ENCODE peak calls at places on chromosome 22, in nine cellular contexts. One of them, this sample, is unnamed.

GRCh38 chr22:49230194-49230577 is 597.5 kb downstream of the BRD1 start:
- DNase-seq in upper lobe of right lung: no peak
- DNase-seq in breast epithelium: peak; percentile 28
- DNase-seq in IMR-90: no peak
- DNase-seq in cardiac muscle cell: no peak
- DNase-seq in suprapubic skin: peak; percentile 40
- DNase-seq in body of pancreas: no peak
- DNase-seq in fibroblast of lung: no peak
- DNase-seq in AG04450: no peak
- DNase-seq in this sample: no peak

GRCh38 chr22:20979243-20979809 is 2.8 kb upstream of the LZTR1 start:
- DNase-seq in AG04450: peak; percentile 30
- DNase-seq in fibroblast of lung: peak; percentile 84
- DNase-seq in breast epithelium: peak; percentile 77
- DNase-seq in suprapubic skin: no peak
- DNase-seq in body of pancreas: peak; percentile 69
- DNase-seq in IMR-90: peak; percentile 67
- DNase-seq in cardiac muscle cell: peak; percentile 93
- DNase-seq in upper lobe of right lung: peak; percentile 91
- DNase-seq in this sample: peak; percentile 76

GRCh38 chr22:36775589-36775965 is 342 bp downstream of the IFT27 start:
- DNase-seq in cardiac muscle cell: peak; percentile 27
- DNase-seq in body of pancreas: peak; percentile 53
- DNase-seq in breast epithelium: no peak
- DNase-seq in IMR-90: peak; percentile 5
- DNase-seq in suprapubic skin: peak; percentile 85
- DNase-seq in upper lobe of right lung: no peak
- DNase-seq in fibroblast of lung: peak; percentile 17
- DNase-seq in AG04450: no peak
- DNase-seq in this sample: no peak

GRCh38 chr22:22935546-22936157 is 48.0 kb downstream of the IGLL5 start:
- DNase-seq in breast epithelium: no peak
- DNase-seq in AG04450: no peak
- DNase-seq in upper lobe of right lung: no peak
- DNase-seq in fibroblast of lung: no peak
- DNase-seq in IMR-90: no peak
- DNase-seq in body of pancreas: no peak
- DNase-seq in cardiac muscle cell: no peak
- DNase-seq in suprapubic skin: no peak
- DNase-seq in this sample: peak; percentile 91

GRCh38 chr22:28128827-28129226 is 209.8 kb upstream of the PITPNB start:
- DNase-seq in cardiac muscle cell: no peak
- DNase-seq in fibroblast of lung: no peak
- DNase-seq in suprapubic skin: no peak
- DNase-seq in breast epithelium: no peak
- DNase-seq in IMR-90: no peak
- DNase-seq in body of pancreas: no peak
- DNase-seq in AG04450: no peak
- DNase-seq in upper lobe of right lung: no peak
- DNase-seq in this sample: no peak

GRCh38 chr22:30829901-30830550 is 135.4 kb downstream of the OSBP2 start:
- DNase-seq in cardiac muscle cell: peak; percentile 83
- DNase-seq in body of pancreas: no peak
- DNase-seq in suprapubic skin: peak; percentile 67
- DNase-seq in AG04450: peak; percentile 68
- DNase-seq in breast epithelium: no peak
- DNase-seq in upper lobe of right lung: peak; percentile 23
- DNase-seq in fibroblast of lung: peak; percentile 96
- DNase-seq in IMR-90: peak; percentile 97
- DNase-seq in this sample: no peak

GRCh38 chr22:44269117-44269498 is 43.6 kb downstream of the SHISAL1 start:
- DNase-seq in cardiac muscle cell: no peak
- DNase-seq in fibroblast of lung: no peak
- DNase-seq in suprapubic skin: no peak
- DNase-seq in IMR-90: no peak
- DNase-seq in breast epithelium: no peak
- DNase-seq in AG04450: no peak
- DNase-seq in upper lobe of right lung: no peak
- DNase-seq in body of pancreas: no peak
- DNase-seq in this sample: no peak

GRCh38 chr22:31341386-31342088 is 4.6 kb downstream of the PATZ1 start:
- DNase-seq in breast epithelium: no peak
- DNase-seq in body of pancreas: no peak
- DNase-seq in AG04450: no peak
- DNase-seq in IMR-90: no peak
- DNase-seq in cardiac muscle cell: no peak
- DNase-seq in suprapubic skin: no peak
- DNase-seq in upper lobe of right lung: no peak
- DNase-seq in fibroblast of lung: no peak
- DNase-seq in this sample: no peak

GRCh38 chr22:19122752-19123492 is 710 bp upstream of the DGCR2 start:
- DNase-seq in fibroblast of lung: peak; percentile 17
- DNase-seq in cardiac muscle cell: peak; percentile 36
- DNase-seq in body of pancreas: no peak
- DNase-seq in suprapubic skin: no peak
- DNase-seq in IMR-90: peak; percentile 5
- DNase-seq in AG04450: no peak
- DNase-seq in upper lobe of right lung: no peak
- DNase-seq in breast epithelium: no peak
- DNase-seq in this sample: no peak

GRCh38 chr22:43642807-43643206 is 169.3 kb downstream of the EFCAB6 start:
- DNase-seq in AG04450: no peak
- DNase-seq in fibroblast of lung: no peak
- DNase-seq in IMR-90: no peak
- DNase-seq in body of pancreas: no peak
- DNase-seq in suprapubic skin: no peak
- DNase-seq in cardiac muscle cell: no peak
- DNase-seq in breast epithelium: no peak
- DNase-seq in upper lobe of right lung: no peak
- DNase-seq in this sample: no peak

GRCh38 chr22:44917372-44918165 is 92.2 kb downstream of the PHF21B start:
- DNase-seq in IMR-90: no peak
- DNase-seq in breast epithelium: peak; percentile 15
- DNase-seq in AG04450: no peak
- DNase-seq in body of pancreas: no peak
- DNase-seq in suprapubic skin: no peak
- DNase-seq in fibroblast of lung: no peak
- DNase-seq in cardiac muscle cell: no peak
- DNase-seq in upper lobe of right lung: peak; percentile 59
- DNase-seq in this sample: peak; percentile 34

GRCh38 chr22:19818264-19819208 is 36.1 kb downstream of the GNB1L start:
- DNase-seq in suprapubic skin: peak; percentile 71
- DNase-seq in cardiac muscle cell: no peak
- DNase-seq in fibroblast of lung: no peak
- DNase-seq in breast epithelium: no peak
- DNase-seq in upper lobe of right lung: peak; percentile 63
- DNase-seq in AG04450: no peak
- DNase-seq in body of pancreas: no peak
- DNase-seq in IMR-90: no peak
- DNase-seq in this sample: no peak

GRCh38 chr22:21898354-21898896 is 31.0 kb upstream of the MAPK1 start:
- DNase-seq in AG04450: no peak
- DNase-seq in fibroblast of lung: no peak
- DNase-seq in body of pancreas: no peak
- DNase-seq in suprapubic skin: no peak
- DNase-seq in IMR-90: no peak
- DNase-seq in breast epithelium: no peak
- DNase-seq in upper lobe of right lung: no peak
- DNase-seq in cardiac muscle cell: no peak
- DNase-seq in this sample: no peak

GRCh38 chr22:27984723-27985122 is 65.7 kb upstream of the PITPNB start:
- DNase-seq in breast epithelium: no peak
- DNase-seq in IMR-90: no peak
- DNase-seq in body of pancreas: no peak
- DNase-seq in suprapubic skin: peak; percentile 48
- DNase-seq in upper lobe of right lung: no peak
- DNase-seq in AG04450: no peak
- DNase-seq in cardiac muscle cell: no peak
- DNase-seq in fibroblast of lung: no peak
- DNase-seq in this sample: no peak

GRCh38 chr22:22110548-22111266 is 128.1 kb upstream of the TOP3B start:
- DNase-seq in fibroblast of lung: peak; percentile 76
- DNase-seq in suprapubic skin: no peak
- DNase-seq in upper lobe of right lung: no peak
- DNase-seq in breast epithelium: no peak
- DNase-seq in body of pancreas: peak; percentile 17
- DNase-seq in AG04450: peak; percentile 26
- DNase-seq in IMR-90: peak; percentile 78
- DNase-seq in cardiac muscle cell: peak; percentile 70
- DNase-seq in this sample: peak; percentile 88

DNA sequence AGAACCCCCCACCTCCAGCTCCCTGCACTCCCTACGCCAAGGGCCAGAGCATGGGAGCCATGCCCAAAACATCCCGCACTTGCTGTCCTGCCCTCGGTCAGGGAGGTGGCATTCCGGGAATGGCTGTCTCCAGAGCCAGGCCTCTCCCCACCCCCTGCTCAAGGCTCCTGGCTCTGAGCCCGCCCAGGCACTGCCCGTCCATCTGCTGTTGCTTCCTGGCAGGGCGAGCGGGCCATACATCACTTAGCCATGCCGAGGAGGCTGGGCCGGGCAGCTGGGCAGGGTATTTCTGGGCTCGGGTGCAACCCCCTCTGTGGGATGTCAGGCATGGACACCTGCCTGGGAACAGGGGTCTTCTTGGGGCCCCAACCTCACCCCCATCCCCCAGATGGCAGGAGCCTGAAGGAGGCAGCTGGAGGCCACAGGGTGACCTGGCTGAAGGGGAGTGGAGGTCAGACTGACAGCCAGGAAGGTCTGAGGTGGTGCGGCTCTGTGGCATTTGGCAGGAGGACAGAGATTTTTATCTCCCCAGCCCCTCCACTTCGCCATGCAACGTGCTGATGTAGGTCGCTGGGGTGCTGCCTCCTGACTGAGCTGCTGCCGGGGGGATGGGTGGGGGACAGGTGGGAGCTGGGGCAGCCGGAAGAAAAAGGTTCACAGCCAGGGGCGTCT is 8.7 kb upstream of the CABP7 start:
- DNase-seq in AG04450: no peak
- DNase-seq in suprapubic skin: no peak
- DNase-seq in IMR-90: no peak
- DNase-seq in breast epithelium: no peak
- DNase-seq in fibroblast of lung: no peak
- DNase-seq in body of pancreas: peak; percentile 61
- DNase-seq in cardiac muscle cell: no peak
- DNase-seq in upper lobe of right lung: no peak
- DNase-seq in this sample: peak; percentile 62
- H3K27ac ChIP-seq in AG04450: no peak overlapping the region
- H3K27ac ChIP-seq in suprapubic skin: no peak overlapping the region
- H3K27ac ChIP-seq in IMR-90: no peak overlapping the region
- H3K27ac ChIP-seq in breast epithelium: no peak overlapping the region
- H3K27ac ChIP-seq in fibroblast of lung: no peak overlapping the region
- H3K27ac ChIP-seq in body of pancreas: no peak overlapping the region
- H3K27ac ChIP-seq in cardiac muscle cell: no peak overlapping the region
- H3K27ac ChIP-seq in upper lobe of right lung: no peak overlapping the region
- H3K27ac ChIP-seq in this sample: no peak overlapping the region

GRCh38 chr22:38127869-38128268 is 17.4 kb upstream of the BAIAP2L2 start:
- DNase-seq in breast epithelium: no peak
- DNase-seq in cardiac muscle cell: no peak
- DNase-seq in fibroblast of lung: no peak
- DNase-seq in body of pancreas: no peak
- DNase-seq in suprapubic skin: no peak
- DNase-seq in IMR-90: no peak
- DNase-seq in AG04450: no peak
- DNase-seq in upper lobe of right lung: no peak
- DNase-seq in this sample: no peak

GRCh38 chr22:38126928-38127668 is 16.6 kb upstream of the BAIAP2L2 start:
- DNase-seq in fibroblast of lung: no peak
- DNase-seq in suprapubic skin: no peak
- DNase-seq in upper lobe of right lung: no peak
- DNase-seq in breast epithelium: no peak
- DNase-seq in IMR-90: no peak
- DNase-seq in AG04450: no peak
- DNase-seq in cardiac muscle cell: no peak
- DNase-seq in body of pancreas: no peak
- DNase-seq in this sample: no peak

GRCh38 chr22:38129856-38130255 is 19.4 kb upstream of the BAIAP2L2 start:
- DNase-seq in body of pancreas: no peak
- DNase-seq in AG04450: no peak
- DNase-seq in upper lobe of right lung: no peak
- DNase-seq in IMR-90: no peak
- DNase-seq in fibroblast of lung: no peak
- DNase-seq in breast epithelium: no peak
- DNase-seq in cardiac muscle cell: no peak
- DNase-seq in suprapubic skin: no peak
- DNase-seq in this sample: no peak

GRCh38 chr22:38131399-38131798 is 20.9 kb upstream of the BAIAP2L2 start:
- DNase-seq in fibroblast of lung: no peak
- DNase-seq in AG04450: no peak
- DNase-seq in upper lobe of right lung: no peak
- DNase-seq in breast epithelium: no peak
- DNase-seq in cardiac muscle cell: no peak
- DNase-seq in body of pancreas: no peak
- DNase-seq in IMR-90: no peak
- DNase-seq in suprapubic skin: no peak
- DNase-seq in this sample: no peak

GRCh38 chr22:38129021-38129420 is 18.5 kb upstream of the BAIAP2L2 start:
- DNase-seq in upper lobe of right lung: no peak
- DNase-seq in cardiac muscle cell: no peak
- DNase-seq in AG04450: no peak
- DNase-seq in body of pancreas: no peak
- DNase-seq in breast epithelium: no peak
- DNase-seq in suprapubic skin: no peak
- DNase-seq in IMR-90: no peak
- DNase-seq in fibroblast of lung: no peak
- DNase-seq in this sample: no peak
- H3K4me3 ChIP-seq in upper lobe of right lung: no peak overlapping the region
- H3K4me3 ChIP-seq in cardiac muscle cell: no peak overlapping the region
- H3K4me3 ChIP-seq in AG04450: no peak overlapping the region
- H3K4me3 ChIP-seq in body of pancreas: no peak overlapping the region
- H3K4me3 ChIP-seq in breast epithelium: no peak overlapping the region
- H3K4me3 ChIP-seq in suprapubic skin: no peak overlapping the region
- H3K4me3 ChIP-seq in IMR-90: no peak overlapping the region
- H3K4me3 ChIP-seq in fibroblast of lung: no peak overlapping the region
- H3K4me3 ChIP-seq in this sample: no peak overlapping the region

GRCh38 chr22:39446239-39446721 is 10.5 kb upstream of the MGAT3 start:
- DNase-seq in cardiac muscle cell: no peak
- DNase-seq in body of pancreas: no peak
- DNase-seq in fibroblast of lung: no peak
- DNase-seq in AG04450: no peak
- DNase-seq in breast epithelium: no peak
- DNase-seq in suprapubic skin: no peak
- DNase-seq in IMR-90: no peak
- DNase-seq in upper lobe of right lung: no peak
- DNase-seq in this sample: peak; percentile 73
- TF ChIP-seq CTCF in cardiac muscle cell: no peak
- TF ChIP-seq CTCF in body of pancreas: no peak
- TF ChIP-seq CTCF in fibroblast of lung: no peak
- TF ChIP-seq CTCF in AG04450: no peak
- TF ChIP-seq CTCF in breast epithelium: no peak
- TF ChIP-seq CTCF in suprapubic skin: no peak
- TF ChIP-seq CTCF in IMR-90: no peak
- TF ChIP-seq CTCF in upper lobe of right lung: no peak
- TF ChIP-seq CTCF in this sample: no peak

DNA sequence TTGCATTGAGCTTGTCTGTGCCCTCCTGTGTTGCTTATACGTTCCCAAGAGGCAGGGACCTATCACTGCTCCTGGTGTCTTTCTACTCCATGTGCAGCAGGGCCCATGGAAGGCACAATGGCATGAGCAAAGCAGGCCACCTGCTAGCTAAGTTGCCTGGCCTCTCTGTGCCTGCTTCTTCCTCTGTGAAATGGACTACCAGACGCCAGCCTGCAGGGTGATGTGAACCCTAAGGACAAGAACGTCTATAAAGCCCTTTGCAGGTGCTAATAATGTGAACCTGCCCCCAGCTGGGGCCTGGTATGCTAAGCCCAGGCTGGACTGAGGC is 4.1 kb downstream of the GUCD1 start:
- DNase-seq in cardiac muscle cell: no peak
- DNase-seq in upper lobe of right lung: no peak
- DNase-seq in suprapubic skin: no peak
- DNase-seq in IMR-90: no peak
- DNase-seq in breast epithelium: no peak
- DNase-seq in fibroblast of lung: no peak
- DNase-seq in body of pancreas: no peak
- DNase-seq in AG04450: no peak
- DNase-seq in this sample: no peak
- H3K27ac ChIP-seq in cardiac muscle cell: no peak overlapping the region
- H3K27ac ChIP-seq in upper lobe of right lung: peak overlapping the region; percentile 14
- H3K27ac ChIP-seq in suprapubic skin: no peak overlapping the region
- H3K27ac ChIP-seq in IMR-90: no peak overlapping the region
- H3K27ac ChIP-seq in breast epithelium: no peak overlapping the region
- H3K27ac ChIP-seq in fibroblast of lung: no peak overlapping the region
- H3K27ac ChIP-seq in body of pancreas: peak overlapping the region; percentile 39
- H3K27ac ChIP-seq in AG04450: no peak overlapping the region
- H3K27ac ChIP-seq in this sample: peak overlapping the region; percentile 71